ENCODE peak calls at places on chromosomes 2 and 18, in nine cellular contexts. B is psoas muscle, X is adrenal gland, L is BE2C, N is brain microvascular endothelial cell, S is body of pancreas, R is esophagus squamous epithelium, Q is HFFc6, G is K562. W is an unnamed sample.

GRCh38 chr2:58369594-58369993 is 128.5 kb upstream of the FANCL start:
- DNase-seq in B (no peak), X (no peak), L (no peak), N (no peak), S (no peak), R (no peak), Q (no peak), G (no peak), W (no peak)

GRCh38 chr2:108585446-108585845 is 51.2 kb downstream of the LIMS1 start:
- DNase-seq in B (no peak), X (peak; percentile 60), L (no peak), N (no peak), S (no peak), R (no peak), Q (no peak), G (no peak), W (no peak)

GRCh38 chr18:28071199-28071598 is 105.7 kb downstream of the CDH2 start:
- DNase-seq in B (no peak), X (no peak), L (no peak), N (no peak), S (no peak), R (no peak), Q (no peak), G (no peak), W (no peak)

GRCh38 chr2:71711470-71711857 is 258.1 kb downstream of the DYSF start:
- DNase-seq in B (peak; percentile 52), X (no peak), L (no peak), N (peak; percentile 25), S (no peak), R (no peak), Q (peak; percentile 41), G (no peak), W (no peak)

GRCh38 chr2:12448846-12449480 is 267.8 kb upstream of the TRIB2 start:
- DNase-seq in B (no peak), X (no peak), L (no peak), N (peak; percentile 42), S (no peak), R (no peak), Q (peak; percentile 64), G (no peak), W (no peak)

GRCh38 chr18:14922031-14922430 is 174.1 kb downstream of the ANKRD30B start:
- DNase-seq in B (no peak), X (no peak), L (no peak), N (no peak), S (no peak), R (no peak), Q (no peak), G (no peak), W (no peak)

GRCh38 chr2:44793322-44793870 is 148.1 kb upstream of the SIX3 start:
- DNase-seq in B (no peak), X (no peak), L (peak; percentile 70), N (peak; percentile 45), S (no peak), R (no peak), Q (peak; percentile 8), G (no peak), W (peak; percentile 68)

GRCh38 chr2:101827246-101827645 is 129.7 kb downstream of the MAP4K4 start:
- DNase-seq in B (no peak), X (no peak), L (no peak), N (peak; percentile 96), S (no peak), R (no peak), Q (peak; percentile 93), G (no peak), W (no peak)

GRCh38 chr2:20221169-20221938 is 3.6 kb downstream of the SDC1 start:
- DNase-seq in B (no peak), X (no peak), L (no peak), N (no peak), S (no peak), R (no peak), Q (peak; percentile 77), G (no peak), W (no peak)

GRCh38 chr2:230748087-230748486 is 35.4 kb downstream of the CAB39 start:
- DNase-seq in B (no peak), X (no peak), L (no peak), N (no peak), S (no peak), R (no peak), Q (no peak), G (no peak), W (no peak)

GRCh38 chr18:53442415-53442783 is 782.1 kb downstream of the MBD2 start:
- DNase-seq in B (no peak), X (no peak), L (no peak), N (no peak), S (no peak), R (no peak), Q (no peak), G (no peak), W (no peak)

GRCh38 chr18:48663931-48664847 is 125.4 kb downstream of the CTIF start:
- DNase-seq in B (peak; percentile 71), X (peak; percentile 86), L (peak; percentile 64), N (no peak), S (peak; percentile 78), R (no peak), Q (no peak), G (peak; percentile 70), W (peak; percentile 87)

GRCh38 chr18:12751503-12751884 is 48.7 kb downstream of the PSMG2 start:
- DNase-seq in B (no peak), X (no peak), L (no peak), N (no peak), S (no peak), R (no peak), Q (no peak), G (no peak), W (no peak)

GRCh38 chr2:7013761-7014160 is 96.5 kb downstream of the RNF144A start:
- DNase-seq in B (no peak), X (no peak), L (no peak), N (no peak), S (no peak), R (no peak), Q (no peak), G (no peak), W (no peak)

GRCh38 chr18:78895207-78896001 is 84.2 kb upstream of the SALL3 start:
- DNase-seq in B (no peak), X (no peak), L (no peak), N (no peak), S (no peak), R (no peak), Q (no peak), G (no peak), W (no peak)

GRCh38 chr2:240789051-240789453 is 31.0 kb downstream of the KIF1A start:
- DNase-seq in B (peak; percentile 10), X (no peak), L (peak; percentile 6), N (no peak), S (no peak), R (no peak), Q (no peak), G (no peak), W (peak; percentile 0)

GRCh38 chr2:180128861-180129260 is 121.8 kb upstream of the CWC22 start:
- DNase-seq in B (no peak), X (no peak), L (no peak), N (no peak), S (no peak), R (no peak), Q (no peak), G (no peak), W (no peak)

GRCh38 chr2:73946666-73947065 is 20.0 kb downstream of the DGUOK start:
- DNase-seq in B (no peak), X (no peak), L (no peak), N (no peak), S (no peak), R (no peak), Q (no peak), G (no peak), W (no peak)

GRCh38 chr2:54149623-54150501 is 34.4 kb downstream of the ACYP2 start:
- DNase-seq in B (no peak), X (no peak), L (no peak), N (no peak), S (no peak), R (no peak), Q (no peak), G (no peak), W (no peak)

GRCh38 chr18:77086034-77086433 is 46.5 kb downstream of the MBP start:
- DNase-seq in B (no peak), X (no peak), L (no peak), N (peak; percentile 62), S (no peak), R (no peak), Q (peak; percentile 79), G (no peak), W (no peak)

GRCh38 chr2:46615555-46616487 is 136.5 kb downstream of the TMEM247 start:
- DNase-seq in B (no peak), X (no peak), L (no peak), N (no peak), S (peak; percentile 18), R (no peak), Q (peak; percentile 0), G (no peak), W (no peak)

GRCh38 chr2:210086930-210087329 is 84.3 kb downstream of the KANSL1L start:
- DNase-seq in B (no peak), X (no peak), L (no peak), N (no peak), S (no peak), R (no peak), Q (no peak), G (no peak), W (no peak)

GRCh38 chr18:55699233-55699765 is 111.3 kb upstream of the TCF4 start:
- DNase-seq in B (no peak), X (no peak), L (no peak), N (no peak), S (no peak), R (no peak), Q (no peak), G (peak; percentile 11), W (no peak)
- TF ChIP-seq CTCF in B (no peak), X (no peak), L (no peak), N (no peak), S (no peak), R (no peak), Q (no peak), G (no peak), W (no peak)

GRCh38 chr2:898319-898718 is 52.3 kb upstream of the SNTG2 start:
- DNase-seq in B (no peak), X (no peak), L (peak; percentile 30), N (no peak), S (no peak), R (no peak), Q (no peak), G (no peak), W (no peak)
- TF ChIP-seq CTCF in B (no peak), X (no peak), L (peak; percentile 59), N (peak; percentile 48), S (no peak), R (peak; percentile 11), Q (no peak), G (peak; percentile 46), W (peak; percentile 22)

DNA sequence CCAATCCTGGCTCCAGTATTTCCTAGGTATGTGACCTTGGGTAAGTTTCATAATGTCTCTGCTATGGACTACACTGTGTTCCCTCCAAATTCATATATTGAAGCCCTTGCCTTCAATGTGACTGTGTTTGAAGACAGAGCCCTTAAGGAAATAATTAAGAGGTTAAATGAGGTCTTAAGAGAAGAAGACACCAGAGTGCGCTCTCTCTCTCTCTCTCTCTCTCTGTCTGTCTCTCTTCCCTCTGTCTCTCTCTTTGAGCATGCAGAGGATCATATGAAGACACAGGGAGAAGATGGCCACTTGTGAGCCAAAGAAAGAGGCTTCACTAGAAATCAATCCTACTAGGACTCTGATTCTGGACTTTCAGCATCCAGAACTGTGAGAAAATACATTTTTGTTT is 52.2 kb downstream of the NXPH2 start:
- DNase-seq in B (no peak), X (no peak), L (no peak), N (no peak), S (no peak), R (no peak), Q (no peak), G (no peak), W (no peak)
- TF ChIP-seq CTCF in B (no peak), X (no peak), L (no peak), N (no peak), S (no peak), R (no peak), Q (no peak), G (no peak), W (no peak)

GRCh38 chr2:75138528-75138927 is 60.8 kb downstream of the TACR1 start:
- DNase-seq in B (no peak), X (no peak), L (no peak), N (no peak), S (no peak), R (no peak), Q (no peak), G (no peak), W (no peak)
- TF ChIP-seq CTCF in B (no peak), X (no peak), L (no peak), N (no peak), S (no peak), R (no peak), Q (no peak), G (no peak), W (no peak)

W was measured in nephron progenitor cell.